ENCODE peak calls at places on chromosomes 11 and 22, in ten cellular contexts. A, G, W, S, V, I, D, K, L and O are unnamed samples.

GRCh38 chr11:76147106-76147735 is 59.1 kb downstream of the WNT11 start:
- DNase-seq in A (peak), G (no peak), W (no peak), S (no peak), V (no peak), I (no peak), D (peak), K (no peak), L (no peak), O (no peak)

GRCh38 chr11:96396637-96397036 is 6.8 kb downstream of the JRKL start:
- DNase-seq in A (no peak), G (no peak), W (no peak), S (no peak), V (no peak), I (no peak), D (no peak), K (no peak), L (no peak), O (no peak)

GRCh38 chr22:27358096-27358870 is 443.3 kb downstream of the MN1 start:
- DNase-seq in A (no peak), G (no peak), W (no peak), S (no peak), V (no peak), I (no peak), D (no peak), K (no peak), L (no peak), O (no peak)

GRCh38 chr11:110573411-110573810 is 138.8 kb downstream of the ARHGAP20 start:
- DNase-seq in A (no peak), G (no peak), W (no peak), S (no peak), V (no peak), I (no peak), D (no peak), K (no peak), L (no peak), O (no peak)

GRCh38 chr11:65710424-65710823 is 1.6 kb upstream of the KAT5 start:
- DNase-seq in A (no peak), G (no peak), W (no peak), S (no peak), V (no peak), I (no peak), D (no peak), K (peak), L (no peak), O (no peak)

GRCh38 chr22:45319319-45319675 is 9.6 kb downstream of the FAM118A start:
- DNase-seq in A (no peak), G (no peak), W (peak), S (no peak), V (no peak), I (peak), D (no peak), K (peak), L (no peak), O (no peak)

GRCh38 chr11:13010737-13011342 is 1.7 kb downstream of the RASSF10 start:
- DNase-seq in A (peak), G (no peak), W (no peak), S (no peak), V (no peak), I (peak), D (peak), K (peak), L (no peak), O (peak)

GRCh38 chr11:81975261-81975900 is 758.3 kb downstream of the FAM181B start:
- DNase-seq in A (no peak), G (no peak), W (no peak), S (no peak), V (no peak), I (no peak), D (no peak), K (peak), L (no peak), O (no peak)

GRCh38 chr11:78420255-78420764 is 2.7 kb upstream of the GAB2 start:
- DNase-seq in A (peak), G (no peak), W (peak), S (peak), V (peak), I (peak), D (peak), K (peak), L (peak), O (peak)

GRCh38 chr22:35231585-35232084 is 25.7 kb upstream of the HMGXB4 start:
- DNase-seq in A (peak), G (peak), W (peak), S (peak), V (peak), I (peak), D (peak), K (peak), L (peak), O (peak)

GRCh38 chr22:28410050-28410816 is 269.4 kb downstream of the TTC28 start:
- DNase-seq in A (no peak), G (no peak), W (no peak), S (no peak), V (no peak), I (no peak), D (no peak), K (peak), L (no peak), O (no peak)

GRCh38 chr11:78205256-78205655 is 16.5 kb downstream of the USP35 start:
- DNase-seq in A (no peak), G (no peak), W (no peak), S (no peak), V (no peak), I (no peak), D (no peak), K (no peak), L (no peak), O (peak)

GRCh38 chr11:34360056-34360455 is 2.2 kb upstream of the ABTB2 start:
- DNase-seq in A (no peak), G (no peak), W (no peak), S (no peak), V (no peak), I (no peak), D (no peak), K (no peak), L (no peak), O (no peak)

GRCh38 chr11:128777369-128778011 is 83.6 kb downstream of the FLI1 start:
- DNase-seq in A (no peak), G (no peak), W (no peak), S (no peak), V (no peak), I (no peak), D (no peak), K (no peak), L (no peak), O (no peak)

GRCh38 chr22:28450109-28450508 is 229.5 kb downstream of the TTC28 start:
- DNase-seq in A (no peak), G (no peak), W (no peak), S (no peak), V (no peak), I (no peak), D (no peak), K (no peak), L (no peak), O (no peak)

GRCh38 chr11:14905104-14906033 is 13.3 kb upstream of the CYP2R1 start:
- DNase-seq in A (peak), G (peak), W (peak), S (peak), V (peak), I (peak), D (peak), K (peak), L (peak), O (peak)

GRCh38 chr11:84905411-84905810 is 721.7 kb downstream of the DLG2 start:
- DNase-seq in A (no peak), G (no peak), W (no peak), S (no peak), V (no peak), I (no peak), D (no peak), K (no peak), L (no peak), O (no peak)

GRCh38 chr11:57459112-57460016 is 964 bp upstream of the RTN4RL2 start:
- DNase-seq in A (no peak), G (peak), W (no peak), S (no peak), V (no peak), I (peak), D (peak), K (peak), L (no peak), O (no peak)

GRCh38 chr11:132310390-132311375 is 940.3 kb downstream of the NTM start:
- DNase-seq in A (no peak), G (no peak), W (no peak), S (no peak), V (no peak), I (no peak), D (no peak), K (peak), L (peak), O (no peak)

GRCh38 chr11:1827095-1827797 is 7.5 kb upstream of the SYT8 start:
- DNase-seq in A (peak), G (no peak), W (no peak), S (peak), V (peak), I (peak), D (peak), K (peak), L (no peak), O (peak)

GRCh38 chr11:74687237-74688005 is 43.8 kb downstream of the CHRDL2 start:
- DNase-seq in A (no peak), G (no peak), W (no peak), S (no peak), V (no peak), I (no peak), D (peak), K (peak), L (no peak), O (peak)

GRCh38 chr11:64204080-64204440 is 2.5 kb upstream of the FERMT3 start:
- DNase-seq in A (no peak), G (no peak), W (no peak), S (no peak), V (no peak), I (no peak), D (peak), K (no peak), L (no peak), O (no peak)

GRCh38 chr11:108838102-108838803 is 173.4 kb downstream of the DDX10 start:
- DNase-seq in A (no peak), G (no peak), W (no peak), S (no peak), V (no peak), I (no peak), D (no peak), K (no peak), L (no peak), O (no peak)

GRCh38 chr11:46363031-46363407 is 15.8 kb downstream of the DGKZ start:
- DNase-seq in A (no peak), G (no peak), W (no peak), S (no peak), V (no peak), I (no peak), D (no peak), K (peak), L (no peak), O (peak)

GRCh38 chr11:46360878-46361277 is 13.6 kb downstream of the DGKZ start:
- DNase-seq in A (no peak), G (no peak), W (no peak), S (no peak), V (no peak), I (no peak), D (no peak), K (peak), L (no peak), O (no peak)

GRCh38 chr11:46363455-46363920 is 16.2 kb downstream of the DGKZ start:
- DNase-seq in A (no peak), G (no peak), W (no peak), S (peak), V (no peak), I (no peak), D (no peak), K (peak), L (no peak), O (no peak)

GRCh38 chr11:46361283-46362145 is 14.3 kb downstream of the DGKZ start:
- DNase-seq in A (peak), G (peak), W (no peak), S (peak), V (no peak), I (no peak), D (peak), K (peak), L (peak), O (peak)

DNA sequence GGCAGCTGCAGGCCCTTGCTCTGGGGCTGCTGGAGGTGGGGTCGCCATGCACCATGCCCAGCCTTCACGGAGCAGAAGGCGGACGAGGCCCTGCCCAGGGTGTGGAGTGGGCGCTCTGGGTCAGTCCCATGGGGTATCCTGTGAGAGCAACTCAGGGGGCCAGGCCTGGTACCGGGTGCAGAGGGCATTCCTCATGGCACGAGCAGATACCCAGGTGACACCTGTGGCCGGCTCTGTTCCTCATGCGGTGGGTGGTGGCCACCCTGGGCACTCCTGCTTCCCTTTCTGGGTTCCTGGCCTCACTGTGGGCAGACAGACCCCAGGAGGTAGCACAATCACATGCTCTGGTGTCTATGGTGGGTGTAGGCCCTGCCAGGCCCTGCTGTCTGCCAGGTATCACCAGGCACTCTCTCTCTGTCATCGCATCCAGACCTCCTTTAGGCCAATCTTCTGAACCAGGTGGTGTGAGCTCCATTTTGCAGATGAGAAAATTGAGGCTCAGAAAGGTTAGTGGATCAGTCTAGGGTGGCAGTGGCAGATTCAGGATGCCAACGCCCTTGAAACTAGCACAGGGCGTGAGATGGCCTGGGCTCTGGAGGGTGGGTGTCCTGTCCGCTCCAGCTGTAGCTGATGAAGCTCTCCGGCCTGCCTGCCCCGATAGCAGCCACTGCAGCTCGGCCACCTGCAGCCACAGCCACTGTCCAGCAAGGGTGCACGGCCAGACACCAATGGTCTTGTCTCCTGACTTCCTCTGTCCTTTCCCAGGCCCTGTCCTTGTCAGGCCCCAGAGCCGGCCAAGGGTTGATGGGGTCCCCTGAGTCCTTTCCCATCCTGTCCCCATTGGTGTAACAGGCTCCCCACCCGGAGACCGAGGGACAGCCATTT is 15.1 kb downstream of the DGKZ start:
- DNase-seq in A (no peak), G (no peak), W (no peak), S (no peak), V (no peak), I (no peak), D (no peak), K (no peak), L (no peak), O (no peak)
- H3K4me3 ChIP-seq in A (peak), G (peak), W (no peak), S (peak), V (no peak), I (no peak), D (no peak), K (no peak), L (peak), O (peak)

GRCh38 chr11:69643646-69644045 is 2.7 kb downstream of the CCND1 start:
- DNase-seq in A (no peak), G (no peak), W (no peak), S (no peak), V (no peak), I (no peak), D (no peak), K (peak), L (no peak), O (no peak)
- H3K4me3 ChIP-seq in A (no peak), G (no peak), W (peak), S (peak), V (peak), I (no peak), D (no peak), K (peak), L (no peak), O (peak)

GRCh38 chr22:50272103-50272782 is 2.1 kb upstream of the MAPK11 start:
- DNase-seq in A (no peak), G (no peak), W (no peak), S (no peak), V (no peak), I (no peak), D (no peak), K (no peak), L (no peak), O (no peak)
- H3K4me3 ChIP-seq in A (no peak), G (no peak), W (peak), S (peak), V (no peak), I (no peak), D (no peak), K (no peak), L (no peak), O (peak)

DNA sequence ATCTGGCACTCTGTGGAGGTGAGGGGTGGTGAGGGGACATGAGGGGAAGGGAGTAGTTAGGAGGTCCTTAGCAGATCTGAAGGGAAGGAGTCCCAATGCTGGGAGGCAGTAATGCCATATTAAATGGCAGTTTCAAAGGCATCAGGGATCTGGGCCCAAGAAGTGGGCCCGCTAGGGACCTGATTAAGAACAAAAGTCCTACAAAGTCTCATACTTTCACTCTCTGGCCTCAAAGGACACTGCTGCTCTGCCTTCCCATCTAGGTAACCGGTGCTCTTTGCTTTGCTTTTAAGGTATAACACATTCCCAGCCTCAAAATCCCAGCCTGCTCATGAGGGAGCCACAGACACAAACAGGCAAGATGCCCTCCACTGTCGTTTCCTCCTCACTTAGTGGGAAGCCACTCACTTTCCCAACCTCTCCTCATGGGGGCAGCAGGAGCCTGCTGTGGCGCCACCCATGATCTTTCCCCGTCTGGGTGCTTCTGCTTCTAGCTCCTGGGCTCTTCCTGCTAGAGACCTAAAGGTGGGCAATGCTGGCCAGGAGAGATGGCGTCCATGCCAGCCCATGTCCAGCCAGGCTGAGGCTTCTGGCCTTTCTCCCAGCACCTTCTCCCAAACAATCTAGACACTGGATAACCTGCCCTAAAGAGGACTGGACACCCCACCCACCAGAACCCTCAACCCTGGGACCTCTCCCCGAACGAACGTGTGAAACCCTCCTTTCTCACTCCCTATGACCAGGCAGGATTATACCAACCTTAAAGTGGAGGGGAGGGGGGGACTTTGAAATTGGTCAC is 68.3 kb downstream of the PLEKHA7 start:
- DNase-seq in A (peak), G (peak), W (peak), S (peak), V (peak), I (peak), D (peak), K (peak), L (peak), O (peak)
- H3K4me3 ChIP-seq in A (no peak), G (peak), W (no peak), S (no peak), V (no peak), I (no peak), D (no peak), K (no peak), L (peak), O (no peak)

GRCh38 chr22:30782613-30783012 is 87.9 kb downstream of the OSBP2 start:
- DNase-seq in A (no peak), G (no peak), W (no peak), S (no peak), V (no peak), I (peak), D (no peak), K (no peak), L (no peak), O (no peak)
- H3K4me3 ChIP-seq in A (no peak), G (no peak), W (no peak), S (no peak), V (no peak), I (no peak), D (no peak), K (no peak), L (no peak), O (no peak)